ENCODE peak calls at places on chromosomes 1 and 21, in ten cellular contexts. V, Q, D, X, F, L, E, M, U and Y are unnamed samples.

GRCh38 chr1:10530281-10530740 is 55.6 kb downstream of the PEX14 start:
- DNase-seq in U (peak; percentile 45), M (peak; percentile 23), X (peak; percentile 64), E (no peak), V (peak; percentile 81), F (no peak), L (peak; percentile 76), Q (peak; percentile 91), D (peak; percentile 40), Y (no peak)

GRCh38 chr1:248828845-248829244 is 3.1 kb upstream of the SH3BP5L start:
- DNase-seq in Q (no peak), M (no peak), E (no peak), L (peak; percentile 77), D (no peak), F (no peak), V (no peak), U (no peak), X (no peak), Y (peak; percentile 61)

GRCh38 chr1:93749894-93750301 is 68.3 kb upstream of the BCAR3 start:
- DNase-seq in F (peak; percentile 19), E (no peak), L (peak; percentile 51), V (no peak), Q (peak; percentile 70), M (no peak), X (no peak), U (no peak), D (no peak), Y (no peak)

GRCh38 chr1:178541829-178542553 is 29.1 kb downstream of the TEX35 start:
- DNase-seq in E (peak; percentile 25), D (peak; percentile 72), X (peak; percentile 13), L (peak; percentile 10), F (peak; percentile 24), Q (peak; percentile 69), V (no peak), U (peak; percentile 83), M (no peak), Y (no peak)

GRCh38 chr1:47241114-47242113 is 9.4 kb upstream of the TAL1 start:
- DNase-seq in Q (no peak), F (no peak), V (no peak), U (no peak), M (no peak), L (no peak), X (no peak), D (no peak), E (no peak), Y (no peak)

GRCh38 chr1:19468397-19468956 is 16.9 kb downstream of the CAPZB start:
- DNase-seq in V (no peak), L (peak; percentile 80), D (peak; percentile 45), U (peak; percentile 93), Q (no peak), M (no peak), E (no peak), X (no peak), F (no peak), Y (no peak)

GRCh38 chr1:9294910-9295636 is 2.4 kb downstream of the SPSB1 start:
- DNase-seq in Q (no peak), X (no peak), V (no peak), M (peak; percentile 47), E (no peak), L (peak; percentile 44), D (no peak), F (peak; percentile 78), U (peak; percentile 50), Y (no peak)

GRCh38 chr21:20997633-20998455 is at the start of gene NCAM2:
- DNase-seq in U (peak; percentile 64), E (no peak), M (peak; percentile 79), D (peak; percentile 76), Q (peak; percentile 87), V (peak; percentile 75), L (peak; percentile 57), F (peak; percentile 87), X (peak; percentile 53), Y (no peak)

GRCh38 chr1:56188216-56188615 is 391.1 kb downstream of the PLPP3 start:
- DNase-seq in E (no peak), L (no peak), F (no peak), D (no peak), Q (no peak), X (no peak), M (no peak), V (no peak), U (no peak), Y (no peak)

GRCh38 chr1:56188855-56189254 is 390.5 kb downstream of the PLPP3 start:
- DNase-seq in E (no peak), V (no peak), U (no peak), D (no peak), L (no peak), F (no peak), X (no peak), Q (peak; percentile 30), M (no peak), Y (no peak)

GRCh38 chr1:56189454-56189853 is 389.9 kb downstream of the PLPP3 start:
- DNase-seq in D (no peak), Q (no peak), U (no peak), L (no peak), X (no peak), M (no peak), V (no peak), F (no peak), E (no peak), Y (no peak)

GRCh38 chr1:56190975-56191768 is 388.2 kb downstream of the PLPP3 start:
- DNase-seq in M (no peak), D (no peak), V (no peak), F (no peak), Q (no peak), E (no peak), U (no peak), X (no peak), L (peak; percentile 19), Y (peak; percentile 89)

DNA sequence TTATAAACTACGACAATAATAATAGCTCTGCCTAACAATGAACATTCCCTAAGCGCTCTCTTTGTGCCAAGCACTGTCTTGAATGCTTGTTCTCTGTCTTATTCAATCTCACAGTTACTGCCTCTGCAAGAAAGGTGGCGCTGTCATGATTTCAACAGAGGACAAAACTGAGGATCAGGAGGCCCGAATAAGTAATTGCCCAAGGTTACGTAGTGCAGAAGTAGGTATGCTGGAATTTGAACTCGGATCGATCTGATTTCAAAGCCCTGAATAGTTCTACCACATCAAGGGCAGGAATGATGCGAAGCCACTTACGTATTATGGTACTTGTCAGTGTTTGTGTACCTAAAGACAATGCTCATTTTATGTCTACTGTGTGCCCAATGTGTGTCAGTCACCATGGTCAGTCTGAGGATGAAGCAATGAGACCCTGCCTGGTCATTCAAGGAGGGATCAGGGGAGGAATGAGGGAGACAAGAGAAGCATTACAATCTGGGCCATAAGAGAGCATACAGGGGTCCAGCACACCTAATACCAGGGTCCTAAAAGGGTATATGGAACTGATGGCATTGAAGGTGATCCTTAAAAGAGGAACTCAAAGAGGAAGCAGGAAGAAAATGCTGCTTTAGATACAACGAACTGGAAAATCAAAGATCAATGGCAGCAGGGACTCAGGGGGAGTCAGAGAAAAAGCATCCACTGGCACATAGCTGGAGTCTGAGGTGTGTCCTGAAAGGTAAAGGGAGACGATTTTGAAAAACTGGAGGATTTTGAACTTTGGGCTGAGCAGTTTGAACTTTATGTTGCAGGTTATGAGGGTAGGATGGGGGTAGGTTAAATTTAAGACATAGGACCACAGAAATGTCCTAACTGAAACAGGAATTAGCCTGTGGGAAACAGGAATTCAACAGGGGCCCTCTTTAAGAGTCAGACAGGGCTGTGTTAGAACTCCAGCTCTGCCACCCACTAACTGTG is 389.1 kb downstream of the PLPP3 start:
- DNase-seq in M (no peak), E (no peak), D (no peak), V (no peak), Q (peak; percentile 83), L (no peak), F (no peak), U (no peak), X (no peak), Y (no peak)
- TF ChIP-seq CTCF in M (peak; percentile 63), E (peak; percentile 54), D (peak; percentile 39), V (no peak), Q (peak; percentile 82), L (peak; percentile 14), F (no peak), U (no peak), X (peak; percentile 16), Y (peak; percentile 29)

GRCh38 chr1:221072214-221072613 is 193.0 kb downstream of the HLX start:
- DNase-seq in U (no peak), Q (no peak), V (no peak), L (no peak), X (no peak), E (no peak), F (no peak), M (no peak), D (no peak), Y (no peak)

GRCh38 chr1:221071761-221072160 is 192.5 kb downstream of the HLX start:
- DNase-seq in Q (no peak), L (no peak), D (no peak), U (no peak), M (no peak), F (no peak), E (no peak), X (no peak), V (no peak), Y (no peak)

GRCh38 chr1:221074325-221074724 is 195.1 kb downstream of the HLX start:
- DNase-seq in F (no peak), E (peak; percentile 27), X (no peak), M (no peak), D (no peak), L (peak; percentile 33), U (no peak), V (no peak), Q (no peak), Y (no peak)

GRCh38 chr1:221069178-221069903 is 190.1 kb downstream of the HLX start:
- DNase-seq in V (no peak), E (no peak), F (no peak), M (no peak), D (no peak), U (no peak), X (no peak), L (no peak), Q (no peak), Y (no peak)

GRCh38 chr1:221069956-221070355 is 190.7 kb downstream of the HLX start:
- DNase-seq in F (no peak), U (no peak), E (no peak), D (no peak), X (no peak), V (no peak), Q (no peak), L (no peak), M (no peak), Y (no peak)
- H3K4me3 ChIP-seq in F (no peak overlapping the region), U (no peak overlapping the region), E (no peak overlapping the region), D (no peak overlapping the region), X (no peak overlapping the region), V (no peak overlapping the region), Q (no peak overlapping the region), L (no peak overlapping the region), M (no peak overlapping the region), Y (no peak overlapping the region)

DNA sequence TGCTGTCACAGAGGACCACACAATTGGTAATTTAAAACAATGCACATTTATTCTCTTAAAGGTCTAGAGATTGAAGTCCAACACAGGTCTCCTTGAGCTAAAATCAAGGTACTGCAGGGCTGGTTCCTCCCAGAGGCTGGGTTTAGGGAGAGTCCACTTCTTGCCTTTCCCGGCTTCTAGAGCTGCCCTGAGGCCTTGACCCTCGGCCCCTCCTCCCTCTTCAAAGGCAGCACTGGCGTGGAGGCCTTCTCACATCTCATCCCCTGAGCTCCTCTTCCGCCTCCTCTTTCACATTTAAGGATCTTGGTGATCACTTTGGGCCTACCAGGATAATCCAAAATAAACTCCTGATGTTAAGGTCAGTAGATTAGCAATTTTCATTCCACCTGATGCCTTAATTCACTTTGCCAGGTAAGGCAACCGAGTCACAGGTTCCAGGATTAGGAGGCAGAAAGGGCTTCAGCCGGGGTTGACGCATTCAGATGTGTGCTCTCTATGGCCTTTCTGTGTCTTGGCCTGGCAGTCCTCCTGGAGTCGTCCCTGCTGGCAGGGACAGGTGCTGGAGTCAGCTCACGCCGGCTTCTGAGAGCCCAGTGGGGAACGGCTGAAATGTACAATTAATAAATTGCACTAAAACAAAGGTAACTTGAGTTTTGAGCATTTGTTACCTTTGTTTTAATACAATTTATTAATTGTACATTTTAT is 61.2 kb upstream of the ABCG1 start:
- DNase-seq in E (no peak), M (no peak), Q (no peak), F (no peak), U (no peak), V (no peak), D (no peak), X (no peak), L (no peak), Y (no peak)
- TF ChIP-seq CTCF in E (no peak), M (no peak), Q (no peak), F (no peak), U (no peak), V (no peak), D (no peak), X (no peak), L (no peak), Y (no peak)

DNA sequence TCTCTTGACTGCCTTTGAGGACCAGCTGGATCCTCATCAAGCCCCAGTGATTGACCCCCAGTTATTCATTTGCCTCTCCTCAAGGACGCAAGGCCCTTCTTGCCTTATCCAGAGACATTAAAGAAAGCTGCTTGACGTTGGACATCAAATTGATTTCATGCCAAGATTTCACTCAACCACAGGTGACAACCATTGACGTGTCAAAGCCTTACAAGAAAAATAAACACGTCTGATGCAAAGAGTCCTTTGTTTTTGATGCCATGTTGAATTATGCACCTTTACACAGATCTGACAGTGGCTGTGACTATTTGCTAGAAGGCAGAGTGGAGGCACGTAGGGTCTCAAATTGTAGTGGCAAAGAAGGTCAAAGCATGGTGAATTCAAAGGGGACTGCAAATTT is 666.2 kb upstream of the CAMK1G start:
- DNase-seq in X (no peak), Q (no peak), L (peak; percentile 69), V (no peak), E (no peak), F (no peak), U (no peak), M (no peak), D (no peak), Y (no peak)
- H3K4me3 ChIP-seq in X (no peak overlapping the region), Q (no peak overlapping the region), L (no peak overlapping the region), V (no peak overlapping the region), E (no peak overlapping the region), F (no peak overlapping the region), U (no peak overlapping the region), M (no peak overlapping the region), D (no peak overlapping the region), Y (no peak overlapping the region)